ENCODE peak calls at places on chromosomes 5 and 9, in seven cellular contexts. P is activated naive CD8-positive, alpha-beta T cell treated with anti-CD3 and anti-CD28 coated beads, Interleukin-2, amount 50 U/mL, for 24 hours; R is naive thymus-derived CD8-positive, alpha-beta T cell; X is cardiac septum; F is activated effector memory CD4-positive, alpha-beta T cell treated with anti-CD3 and anti-CD28 coated beads, Interleukin-2, amount 50 U/mL, for 16 hours; N is activated T-helper 1 cell treated with anti-CD3 and anti-CD28 coated beads, Interleukin-2, amount 50 U/mL, for 16 hours; L is HS-27A. O is an unnamed sample.
A peak's percentile ranks its signal among the peaks of the same experiment; 100 is the strongest.

GRCh38 chr5:160699301-160699700 is 152.7 kb downstream of the ATP10B start:
- DNase-seq in P (no peak), R (no peak), X (no peak), F (no peak), N (no peak), L (no peak), O (no peak)

GRCh38 chr9:27817747-27818146 is 244.5 kb upstream of the C9orf72 start:
- DNase-seq in P (no peak), R (no peak), X (no peak), F (no peak), N (no peak), L (no peak), O (no peak)

GRCh38 chr9:114001794-114002261 is 76.3 kb downstream of the AMBP start:
- DNase-seq in P (no peak), R (no peak), X (peak; percentile 59), F (peak; percentile 33), N (no peak), L (no peak), O (no peak)

GRCh38 chr5:77590347-77590746 is 48.2 kb downstream of the OTP start:
- DNase-seq in P (no peak), R (no peak), X (no peak), F (no peak), N (no peak), L (no peak), O (no peak)

GRCh38 chr5:10157085-10157669 is 92.5 kb downstream of the ATPSCKMT start:
- DNase-seq in P (no peak), R (no peak), X (no peak), F (no peak), N (no peak), L (no peak), O (no peak)

GRCh38 chr5:6715271-6715670 is 2.0 kb downstream of the TENT4A start:
- DNase-seq in P (no peak), R (no peak), X (no peak), F (no peak), N (no peak), L (no peak), O (no peak)

GRCh38 chr5:125274938-125275759 is 528.7 kb upstream of the ZNF608 start:
- DNase-seq in P (no peak), R (no peak), X (no peak), F (no peak), N (no peak), L (no peak), O (no peak)

GRCh38 chr9:82117025-82117424 is 128.5 kb downstream of the SPATA31D1 start:
- DNase-seq in P (no peak), R (no peak), X (no peak), F (no peak), N (no peak), L (no peak), O (peak; percentile 10)

GRCh38 chr5:32934529-32934928 is 223.4 kb downstream of the NPR3 start:
- DNase-seq in P (no peak), R (no peak), X (no peak), F (no peak), N (no peak), L (no peak), O (no peak)

GRCh38 chr9:103627731-103628130 is 466.4 kb upstream of the SMC2 start:
- DNase-seq in P (no peak), R (no peak), X (no peak), F (no peak), N (no peak), L (no peak), O (no peak)

GRCh38 chr9:75551866-75552265 is 338.6 kb upstream of the PCSK5 start:
- DNase-seq in P (no peak), R (no peak), X (no peak), F (no peak), N (no peak), L (no peak), O (no peak)

GRCh38 chr9:33048054-33048465 is 23.0 kb downstream of the DNAJA1 start:
- DNase-seq in P (no peak), R (no peak), X (no peak), F (no peak), N (no peak), L (no peak), O (no peak)

GRCh38 chr9:89527084-89527483 is 29.2 kb upstream of the SEMA4D start:
- DNase-seq in P (no peak), R (no peak), X (peak; percentile 86), F (peak; percentile 57), N (no peak), L (no peak), O (no peak)

GRCh38 chr9:109401169-109401989 is 80.5 kb upstream of the EPB41L4B start:
- DNase-seq in P (peak; percentile 51), R (no peak), X (no peak), F (no peak), N (no peak), L (no peak), O (no peak)

GRCh38 chr9:20382460-20383071 is 239.7 kb downstream of the MLLT3 start:
- DNase-seq in P (no peak), R (no peak), X (no peak), F (no peak), N (no peak), L (no peak), O (no peak)

GRCh38 chr9:8877753-8878494 is 1078.3 kb upstream of the DMAC1 start:
- DNase-seq in P (no peak), R (no peak), X (no peak), F (no peak), N (no peak), L (no peak), O (no peak)

GRCh38 chr9:91555132-91555531 is 131.5 kb upstream of the NFIL3 start:
- DNase-seq in P (no peak), R (no peak), X (no peak), F (no peak), N (no peak), L (no peak), O (no peak)

GRCh38 chr5:16784088-16784487 is 152.0 kb downstream of the MYO10 start:
- DNase-seq in P (no peak), R (no peak), X (no peak), F (no peak), N (no peak), L (no peak), O (no peak)

GRCh38 chr5:13478831-13479465 is 465.5 kb downstream of the DNAH5 start:
- DNase-seq in P (no peak), R (no peak), X (no peak), F (no peak), N (no peak), L (peak; percentile 63), O (no peak)

GRCh38 chr5:56123531-56124243 is 109.4 kb downstream of the ANKRD55 start:
- DNase-seq in P (no peak), R (no peak), X (no peak), F (no peak), N (no peak), L (peak; percentile 77), O (no peak)

GRCh38 chr5:82274343-82275266 is 3.5 kb downstream of the RPS23 start:
- DNase-seq in P (no peak), R (no peak), X (no peak), F (peak; percentile 64), N (no peak), L (no peak), O (no peak)

GRCh38 chr9:105290401-105290800 is 46.0 kb downstream of the SLC44A1 start:
- DNase-seq in P (no peak), R (no peak), X (no peak), F (no peak), N (no peak), L (no peak), O (no peak)

GRCh38 chr5:88256872-88257271 is 11.8 kb downstream of the TMEM161B start:
- DNase-seq in P (no peak), R (no peak), X (no peak), F (no peak), N (no peak), L (no peak), O (no peak)

GRCh38 chr5:125798311-125798710 is 624.9 kb upstream of the GRAMD2B start:
- DNase-seq in P (no peak), R (no peak), X (no peak), F (no peak), N (no peak), L (no peak), O (no peak)

GRCh38 chr9:126974604-126975003 is 60.0 kb downstream of the RALGPS1 start:
- DNase-seq in P (no peak), R (no peak), X (no peak), F (no peak), N (no peak), L (no peak), O (no peak)

GRCh38 chr5:19767987-19768386 is 220.0 kb downstream of the CDH18 start:
- DNase-seq in P (no peak), R (no peak), X (no peak), F (no peak), N (no peak), L (no peak), O (no peak)

GRCh38 chr5:125412561-125413535 is 666.4 kb upstream of the ZNF608 start:
- DNase-seq in P (peak; percentile 1), R (no peak), X (peak; percentile 81), F (no peak), N (no peak), L (no peak), O (peak; percentile 46)

GRCh38 chr9:126986506-126986951 is 71.9 kb downstream of the RALGPS1 start:
- DNase-seq in P (peak; percentile 15), R (no peak), X (no peak), F (no peak), N (no peak), L (no peak), O (no peak)

GRCh38 chr5:54889826-54890225 is 95.6 kb downstream of the ESM1 start:
- DNase-seq in P (no peak), R (no peak), X (no peak), F (no peak), N (no peak), L (peak; percentile 63), O (no peak)

GRCh38 chr9:134769084-134769455 is 111.5 kb upstream of the FCN2 start:
- DNase-seq in P (no peak), R (no peak), X (no peak), F (no peak), N (no peak), L (no peak), O (no peak)

GRCh38 chr5:36602711-36603321 is 3.6 kb upstream of the SLC1A3 start:
- DNase-seq in P (no peak), R (no peak), X (no peak), F (no peak), N (no peak), L (no peak), O (no peak)

GRCh38 chr9:129138476-129139232 is 27.4 kb downstream of the PTPA start:
- DNase-seq in P (no peak), R (no peak), X (peak; percentile 81), F (no peak), N (no peak), L (no peak), O (peak; percentile 86)

GRCh38 chr9:124505006-124505900 is 1.9 kb downstream of the NR5A1 start:
- DNase-seq in P (no peak), R (peak; percentile 54), X (no peak), F (no peak), N (no peak), L (no peak), O (no peak)

GRCh38 chr5:179422213-179422839 is 77.1 kb upstream of the ADAMTS2 start:
- DNase-seq in P (no peak), R (no peak), X (no peak), F (no peak), N (no peak), L (no peak), O (no peak)

GRCh38 chr9:33202552-33203300 is 35.6 kb upstream of the B4GALT1 start:
- DNase-seq in P (peak; percentile 58), R (peak; percentile 66), X (no peak), F (no peak), N (no peak), L (no peak), O (no peak)